ENCODE peak calls at places on chromosomes 7 and 10, in six cellular contexts. L is SK-N-SH, H is GM12878, A is K562, U is HepG2, K is HL-60. C is an unnamed sample.

GRCh38 chr10:943334-944033 is 12.0 kb upstream of the LARP4B start:
- DNase-seq in U (no peak), A (no peak), L (no peak), H (no peak), K (no peak), C (no peak)

GRCh38 chr10:24209421-24209770 is 458 bp downstream of the KIAA1217 start:
- DNase-seq in K (no peak), L (peak; percentile 74), H (no peak), A (no peak), U (no peak), C (no peak)

GRCh38 chr10:113753020-113753692 is 1.7 kb downstream of the PLEKHS1 start:
- DNase-seq in U (no peak), L (peak; percentile 40), K (no peak), A (no peak), H (no peak), C (no peak)

GRCh38 chr7:131188367-131189339 is 139.0 kb upstream of the MKLN1 start:
- DNase-seq in K (peak; percentile 21), H (peak; percentile 61), A (peak; percentile 58), L (no peak), U (peak; percentile 28), C (no peak)

GRCh38 chr7:100584046-100584676 is 1.8 kb downstream of the LRCH4 start:
- DNase-seq in A (peak; percentile 50), K (peak; percentile 53), H (no peak), U (no peak), L (no peak), C (no peak)

GRCh38 chr7:148182264-148182663 is 408.3 kb upstream of the C7orf33 start:
- DNase-seq in L (no peak), K (no peak), H (no peak), A (no peak), U (no peak), C (no peak)

GRCh38 chr10:110914411-110914810 is 4.6 kb downstream of the BBIP1 start:
- DNase-seq in H (no peak), K (no peak), U (no peak), L (no peak), A (no peak), C (no peak)

GRCh38 chr10:60778978-60779668 is 845 bp downstream of the CDK1 start:
- DNase-seq in K (no peak), U (no peak), H (no peak), L (no peak), A (no peak), C (no peak)

GRCh38 chr10:20233423-20233822 is 417.2 kb downstream of the PLXDC2 start:
- DNase-seq in L (no peak), A (no peak), U (no peak), H (no peak), K (no peak), C (no peak)

GRCh38 chr7:122412886-122413285 is 108.3 kb upstream of the FEZF1 start:
- DNase-seq in K (no peak), H (no peak), A (no peak), L (no peak), U (no peak), C (no peak)

GRCh38 chr10:103490986-103491314 is 2.6 kb upstream of the NEURL1 start:
- DNase-seq in U (no peak), K (no peak), L (no peak), A (no peak), H (no peak), C (no peak)

GRCh38 chr10:92761576-92761975 is 71.8 kb downstream of the HHEX start:
- DNase-seq in K (no peak), A (no peak), H (no peak), U (no peak), L (no peak), C (no peak)

GRCh38 chr10:8835453-8836167 is 781.1 kb downstream of the GATA3 start:
- DNase-seq in A (no peak), L (no peak), U (no peak), H (no peak), K (no peak), C (no peak)

GRCh38 chr10:120711857-120712256 is 139.3 kb upstream of the WDR11 start:
- DNase-seq in U (no peak), H (no peak), K (no peak), L (no peak), A (no peak), C (no peak)

GRCh38 chr7:126700807-126701604 is 551.7 kb downstream of the GRM8 start:
- DNase-seq in K (peak; percentile 91), L (peak; percentile 66), H (peak; percentile 98), U (peak; percentile 41), A (peak; percentile 83), C (peak; percentile 43)

DNA sequence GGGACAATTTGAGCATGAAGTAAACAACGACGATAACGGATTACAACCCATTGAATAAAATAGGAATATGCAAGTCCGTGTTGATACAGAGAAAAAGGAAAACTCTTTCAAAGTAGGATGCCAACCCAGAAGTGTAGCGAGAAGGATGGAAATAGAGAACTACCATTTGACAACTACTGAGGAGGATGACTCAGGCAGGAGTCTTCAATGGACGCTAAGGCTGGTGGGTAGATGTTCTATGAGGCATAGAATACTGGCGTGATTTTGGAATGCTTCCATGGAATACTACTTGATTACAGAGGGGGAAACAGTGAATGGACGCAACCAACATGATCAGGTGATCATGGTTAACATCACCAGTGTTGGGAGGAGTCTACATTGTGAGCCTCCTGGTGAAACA is 828 bp upstream of the CFAP70 start:
- DNase-seq in U (no peak), K (no peak), H (no peak), L (no peak), A (no peak), C (no peak)
- TF ChIP-seq GABPA in U (no peak), K (no peak), H (no peak), L (no peak), A (no peak), C (no peak)

GRCh38 chr7:94397721-94398120 is 3.0 kb downstream of the COL1A2 start:
- DNase-seq in K (no peak), A (no peak), U (no peak), H (no peak), L (no peak), C (no peak)
- H3K4me3 ChIP-seq in K (no peak overlapping the region), A (no peak overlapping the region), U (no peak overlapping the region), H (no peak overlapping the region), L (no peak overlapping the region), C (no peak overlapping the region)

GRCh38 chr7:152891160-152891621 is 131.6 kb downstream of the ACTR3B start:
- DNase-seq in A (no peak), K (no peak), H (no peak), U (no peak), L (no peak), C (no peak)
- TF ChIP-seq GABPA in A (no peak), K (no peak), H (no peak), U (no peak), L (no peak), C (no peak)

GRCh38 chr10:58439632-58440364 is 54.6 kb downstream of the TFAM start:
- DNase-seq in U (no peak), K (no peak), H (no peak), L (no peak), A (no peak), C (no peak)

GRCh38 chr10:58444336-58444735 is 59.1 kb downstream of the TFAM start:
- DNase-seq in K (no peak), U (no peak), H (no peak), A (no peak), L (no peak), C (no peak)

GRCh38 chr10:58438986-58439385 is 53.8 kb downstream of the TFAM start:
- DNase-seq in K (no peak), U (no peak), A (no peak), L (no peak), H (no peak), C (no peak)

GRCh38 chr10:58438340-58438739 is 53.1 kb downstream of the TFAM start:
- DNase-seq in L (no peak), H (no peak), U (no peak), K (no peak), A (no peak), C (no peak)

GRCh38 chr10:58440484-58440883 is 55.3 kb downstream of the TFAM start:
- DNase-seq in L (no peak), A (no peak), H (no peak), U (no peak), K (no peak), C (no peak)
- H3K4me3 ChIP-seq in L (no peak overlapping the region), A (no peak overlapping the region), H (no peak overlapping the region), U (no peak overlapping the region), K (no peak overlapping the region), C (no peak overlapping the region)

DNA sequence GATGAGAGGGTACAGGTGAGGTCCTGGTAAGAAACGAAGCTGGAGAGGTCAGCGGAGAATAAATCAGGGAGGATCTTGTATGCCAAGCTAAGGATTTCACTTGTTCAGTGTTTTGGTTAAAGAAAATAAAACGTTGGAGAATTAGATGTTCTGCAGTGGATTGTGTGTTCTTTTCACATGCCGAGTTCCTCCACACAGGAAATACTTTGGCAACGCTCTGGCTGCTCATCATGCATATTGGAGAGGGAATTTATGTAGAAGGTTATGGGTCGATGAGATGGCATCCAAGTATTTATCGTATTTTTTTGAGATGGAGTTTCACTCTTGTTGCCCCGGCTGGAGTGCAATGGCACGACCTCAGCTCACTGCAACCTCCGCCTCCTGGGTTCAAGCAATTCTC is 11.0 kb downstream of the RPS24 start:
- DNase-seq in A (no peak), H (no peak), L (no peak), K (no peak), U (no peak), C (no peak)
- TF ChIP-seq GABPA in A (no peak), H (no peak), L (no peak), K (no peak), U (no peak), C (no peak)

DNA sequence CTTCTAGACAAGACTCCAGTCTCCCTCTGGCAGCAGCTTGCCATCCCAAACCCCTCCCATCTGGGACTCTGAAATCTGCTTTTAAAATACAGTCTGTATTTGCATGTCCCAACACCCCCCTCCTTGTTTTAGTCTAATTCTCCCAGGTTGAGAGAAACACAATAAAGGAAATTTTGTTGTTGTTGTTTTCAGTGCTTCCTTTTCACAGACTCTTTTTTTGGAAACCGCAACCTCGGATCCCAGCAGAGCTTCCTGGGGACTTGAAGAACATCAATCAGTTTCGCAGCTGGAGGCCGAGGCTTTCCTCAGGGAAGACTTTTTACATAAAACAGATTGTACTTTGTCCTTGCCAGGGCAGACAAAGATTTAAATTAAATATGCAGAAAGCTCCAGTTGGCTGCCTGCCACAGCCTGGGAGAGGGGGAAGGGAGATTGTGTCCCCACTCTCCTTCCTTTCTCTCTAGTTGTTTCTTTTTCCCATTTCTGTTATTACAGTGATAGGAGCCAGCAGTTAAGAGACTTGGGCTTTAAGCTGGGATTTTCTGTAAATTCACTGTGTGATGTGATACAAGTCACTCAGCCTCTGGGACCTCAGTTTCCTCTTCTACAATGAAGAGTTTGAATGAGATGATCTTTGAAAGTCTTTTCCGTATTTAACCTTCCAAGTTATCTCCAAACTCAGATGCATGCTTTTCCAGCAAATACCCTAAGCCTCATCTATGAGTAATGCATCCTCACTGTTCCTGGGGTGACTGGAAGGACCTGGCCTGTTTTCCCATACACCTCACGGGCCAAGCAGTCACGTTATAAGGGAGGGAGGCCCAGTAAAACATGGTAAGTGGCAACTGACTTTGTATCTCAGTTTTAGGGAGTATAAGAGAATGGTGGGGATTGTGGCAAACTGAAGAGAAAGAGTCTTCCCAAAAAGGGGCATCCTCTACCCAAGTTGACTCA is 192.3 kb downstream of the REEP3 start:
- DNase-seq in U (peak; percentile 9), H (no peak), L (peak; percentile 57), A (no peak), K (no peak), C (peak; percentile 99)
- H3K4me3 ChIP-seq in U (no peak overlapping the region), H (no peak overlapping the region), L (peak overlapping the region; percentile 17), A (no peak overlapping the region), K (no peak overlapping the region), C (peak overlapping the region; percentile 27)